ENCODE peak calls at places on chromosomes 13 and 19, in four cellular contexts. One of them, this sample, is unnamed.

GRCh38 chr13:48853381-48854102 is 122.2 kb upstream of the FNDC3A start:
- DNase-seq in adipocyte: peak
- DNase-seq in stomach: no peak
- DNase-seq in fibroblast of lung: peak
- DNase-seq in this sample: peak

GRCh38 chr19:34237283-34237682 is 17.1 kb upstream of the GARRE1 start:
- DNase-seq in fibroblast of lung: no peak
- DNase-seq in adipocyte: no peak
- DNase-seq in stomach: no peak
- DNase-seq in this sample: no peak

GRCh38 chr19:16828990-16829821 is at the start of gene SIN3B:
- DNase-seq in adipocyte: peak
- DNase-seq in stomach: peak
- DNase-seq in fibroblast of lung: peak
- DNase-seq in this sample: peak

GRCh38 chr19:3644351-3645066 is 17.9 kb upstream of the CACTIN start:
- DNase-seq in adipocyte: no peak
- DNase-seq in stomach: peak
- DNase-seq in fibroblast of lung: peak
- DNase-seq in this sample: no peak

GRCh38 chr19:39915848-39916215 is 18.6 kb downstream of the FCGBP start:
- DNase-seq in adipocyte: no peak
- DNase-seq in stomach: peak
- DNase-seq in fibroblast of lung: no peak
- DNase-seq in this sample: no peak

GRCh38 chr13:112772539-112772909 is 82.7 kb downstream of the ATP11A start:
- DNase-seq in adipocyte: no peak
- DNase-seq in stomach: no peak
- DNase-seq in fibroblast of lung: no peak
- DNase-seq in this sample: no peak

GRCh38 chr19:42282036-42282762 is 13.1 kb downstream of the CIC start:
- DNase-seq in stomach: no peak
- DNase-seq in adipocyte: peak
- DNase-seq in fibroblast of lung: peak
- DNase-seq in this sample: no peak

GRCh38 chr19:47778954-47779351 is 450 bp downstream of the SELENOW start:
- DNase-seq in adipocyte: peak
- DNase-seq in fibroblast of lung: no peak
- DNase-seq in stomach: no peak
- DNase-seq in this sample: peak

GRCh38 chr13:27005556-27005955 is 166.1 kb downstream of the USP12 start:
- DNase-seq in adipocyte: no peak
- DNase-seq in stomach: no peak
- DNase-seq in fibroblast of lung: no peak
- DNase-seq in this sample: no peak

GRCh38 chr19:3609779-3610719 is 3.4 kb upstream of the TBXA2R start:
- DNase-seq in fibroblast of lung: no peak
- DNase-seq in stomach: no peak
- DNase-seq in adipocyte: no peak
- DNase-seq in this sample: no peak

GRCh38 chr19:18437481-18438330 is at the start of gene ISYNA1:
- DNase-seq in fibroblast of lung: no peak
- DNase-seq in stomach: peak
- DNase-seq in adipocyte: peak
- DNase-seq in this sample: peak

DNA sequence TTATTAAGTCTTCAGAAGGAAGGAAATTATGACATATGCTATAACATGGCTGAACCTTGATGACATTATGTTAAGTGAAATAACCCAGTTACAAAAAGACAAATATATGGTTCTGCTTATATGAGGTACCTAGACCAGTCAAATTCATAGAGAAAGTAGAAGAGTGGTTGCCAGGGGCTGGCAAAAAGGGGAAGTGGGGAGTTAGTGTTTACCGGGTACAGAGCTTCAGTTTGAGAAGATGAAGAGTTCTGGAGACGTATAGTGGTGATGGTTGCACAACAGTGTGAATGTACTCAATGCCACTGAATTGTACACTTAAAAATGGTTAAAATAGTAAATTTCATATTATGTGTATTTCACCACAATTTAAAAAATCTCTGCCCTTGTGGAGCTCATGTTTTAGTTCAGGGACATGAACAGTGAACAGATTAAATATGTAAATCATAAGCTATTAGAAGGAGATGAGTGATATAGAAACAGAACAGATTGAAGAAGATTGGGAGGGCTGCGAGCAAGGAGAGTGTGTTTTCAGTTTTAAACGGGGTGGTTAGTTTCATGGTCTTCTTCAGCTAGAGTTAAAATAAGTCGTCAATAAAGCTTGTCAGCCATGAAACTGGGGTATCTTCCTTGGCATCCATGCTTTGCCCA is 355.2 kb downstream of the KCNRG start:
- DNase-seq in fibroblast of lung: no peak
- DNase-seq in adipocyte: no peak
- DNase-seq in stomach: no peak
- DNase-seq in this sample: no peak
- H3K4me3 ChIP-seq in fibroblast of lung: no peak
- H3K4me3 ChIP-seq in adipocyte: no peak
- H3K4me3 ChIP-seq in stomach: no peak
- H3K4me3 ChIP-seq in this sample: no peak

DNA sequence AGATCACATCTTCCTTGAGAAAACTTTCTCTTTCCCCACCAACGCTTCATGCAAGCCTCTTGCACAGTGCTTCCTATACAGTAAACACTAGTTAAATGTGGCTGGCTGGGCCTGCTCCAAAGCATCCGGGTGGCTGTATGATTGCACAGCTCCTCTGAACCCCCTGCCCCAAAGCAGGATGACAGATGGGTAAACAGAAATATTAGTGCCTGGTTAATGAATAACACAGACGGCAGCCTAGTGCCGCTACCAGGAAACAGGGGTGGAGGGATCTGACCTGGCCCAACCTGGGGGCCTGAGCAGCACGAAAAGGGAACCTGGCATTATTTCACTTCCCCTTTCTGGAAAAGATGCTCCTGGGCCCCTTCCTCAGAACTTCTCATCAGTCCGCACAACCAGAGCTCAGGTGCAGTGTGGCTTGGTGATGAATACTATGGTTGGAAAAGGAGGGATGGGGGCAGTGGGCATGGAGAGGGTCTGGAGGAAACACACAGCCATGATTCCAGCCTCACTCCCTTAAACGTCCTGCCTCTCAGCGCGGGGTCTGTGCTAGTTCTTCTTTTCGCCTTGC is 10.8 kb downstream of the FFAR2 start:
- DNase-seq in stomach: peak
- DNase-seq in adipocyte: no peak
- DNase-seq in fibroblast of lung: peak
- DNase-seq in this sample: no peak
- H3K4me3 ChIP-seq in stomach: no peak
- H3K4me3 ChIP-seq in adipocyte: peak
- H3K4me3 ChIP-seq in fibroblast of lung: no peak
- H3K4me3 ChIP-seq in this sample: no peak

GRCh38 chr19:1253514-1254080 is 5.2 kb downstream of the MIDN start:
- DNase-seq in fibroblast of lung: no peak
- DNase-seq in adipocyte: no peak
- DNase-seq in stomach: no peak
- DNase-seq in this sample: no peak
- H3K4me3 ChIP-seq in fibroblast of lung: peak
- H3K4me3 ChIP-seq in adipocyte: peak
- H3K4me3 ChIP-seq in stomach: peak
- H3K4me3 ChIP-seq in this sample: no peak

DNA sequence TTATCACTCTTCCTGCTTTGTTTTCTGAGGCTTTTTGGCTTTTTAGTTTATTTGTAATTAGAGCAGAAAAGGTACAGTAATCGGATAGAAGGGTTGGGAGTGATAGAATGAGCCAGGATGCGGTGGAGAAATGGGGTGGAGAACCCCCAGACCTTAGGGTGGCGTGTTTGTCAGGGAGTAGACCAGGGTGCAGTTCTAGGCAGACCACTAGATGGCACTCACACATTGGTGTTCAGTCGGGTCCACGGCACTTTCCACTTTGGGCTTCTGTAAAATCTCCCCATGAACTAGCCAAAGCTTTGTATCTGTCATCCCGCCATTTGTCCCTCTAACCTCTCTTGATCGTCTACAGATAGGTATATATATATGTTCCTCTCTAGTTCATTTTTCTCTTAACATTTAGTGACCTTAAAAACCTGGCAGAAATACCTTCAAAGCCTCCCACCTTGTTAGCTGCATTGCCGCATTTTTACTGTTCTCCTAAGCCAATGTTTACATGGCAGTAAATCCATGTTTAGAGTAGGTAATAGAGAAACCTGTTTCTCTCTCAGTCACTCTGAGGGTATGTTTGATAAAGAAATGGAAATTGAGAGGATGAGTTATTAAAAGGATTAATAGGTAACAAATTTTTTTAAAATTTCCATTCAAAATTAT is 154.9 kb downstream of the TM9SF2 start:
- DNase-seq in adipocyte: peak
- DNase-seq in fibroblast of lung: peak
- DNase-seq in stomach: peak
- DNase-seq in this sample: peak
- H3K4me3 ChIP-seq in adipocyte: no peak
- H3K4me3 ChIP-seq in fibroblast of lung: no peak
- H3K4me3 ChIP-seq in stomach: no peak
- H3K4me3 ChIP-seq in this sample: no peak

GRCh38 chr13:21297452-21297851 is 121.0 kb downstream of the MRPL57 start:
- DNase-seq in adipocyte: peak
- DNase-seq in fibroblast of lung: no peak
- DNase-seq in stomach: no peak
- DNase-seq in this sample: no peak
- H3K4me3 ChIP-seq in adipocyte: peak
- H3K4me3 ChIP-seq in fibroblast of lung: peak
- H3K4me3 ChIP-seq in stomach: peak
- H3K4me3 ChIP-seq in this sample: no peak